ENCODE peak calls at places on chromosome 14, in eight cellular contexts. E, J, G, S, X, Y, P and K are unnamed samples.

GRCh38 chr14:32932921-32933622 is 5.6 kb upstream of the NPAS3 start:
- DNase-seq in E (no peak), J (no peak), G (no peak), S (no peak), X (no peak), Y (no peak), P (peak), K (no peak)

GRCh38 chr14:96264200-96264553 is 8.2 kb downstream of the BDKRB1 start:
- DNase-seq in E (no peak), J (no peak), G (no peak), S (no peak), X (no peak), Y (no peak), P (no peak), K (no peak)

GRCh38 chr14:68544150-68544892 is 248.5 kb downstream of the ZFP36L1 start:
- DNase-seq in E (peak), J (peak), G (peak), S (no peak), X (no peak), Y (peak), P (no peak), K (peak)

GRCh38 chr14:90572461-90573150 is 175.8 kb downstream of the CALM1 start:
- DNase-seq in E (no peak), J (no peak), G (no peak), S (no peak), X (no peak), Y (no peak), P (no peak), K (no peak)

GRCh38 chr14:58617619-58618018 is 20.1 kb upstream of the DACT1 start:
- DNase-seq in E (no peak), J (no peak), G (no peak), S (no peak), X (no peak), Y (no peak), P (no peak), K (no peak)

GRCh38 chr14:61671086-61671485 is 24.2 kb upstream of the HIF1A start:
- DNase-seq in E (no peak), J (peak), G (no peak), S (no peak), X (no peak), Y (no peak), P (no peak), K (no peak)

GRCh38 chr14:55025948-55026347 is 951 bp downstream of the WDHD1 start:
- DNase-seq in E (no peak), J (no peak), G (no peak), S (no peak), X (no peak), Y (no peak), P (no peak), K (no peak)

GRCh38 chr14:31945074-31945613 is 132.0 kb upstream of the ARHGAP5 start:
- DNase-seq in E (no peak), J (no peak), G (no peak), S (no peak), X (no peak), Y (no peak), P (no peak), K (no peak)

GRCh38 chr14:58141893-58142292 is 10.1 kb downstream of the ARMH4 start:
- DNase-seq in E (no peak), J (no peak), G (no peak), S (no peak), X (no peak), Y (no peak), P (no peak), K (no peak)

DNA sequence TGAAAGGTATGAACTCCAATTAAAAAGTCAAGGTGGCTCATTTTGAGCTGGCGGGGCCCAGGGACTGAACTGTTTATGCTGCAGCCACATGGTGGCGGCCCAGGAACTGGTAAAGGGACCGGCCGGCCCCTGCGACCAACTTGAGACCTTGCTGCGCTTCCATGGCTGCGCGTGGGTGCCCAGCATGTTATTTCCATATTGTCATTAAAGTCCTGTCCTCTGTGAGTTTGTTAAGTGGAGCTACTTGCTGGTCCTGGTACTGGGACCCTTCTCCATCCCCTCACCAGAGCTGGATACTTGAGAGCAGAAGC is 62.3 kb downstream of the BEGAIN start:
- DNase-seq in E (peak), J (no peak), G (peak), S (no peak), X (no peak), Y (no peak), P (peak), K (no peak)
- TF ChIP-seq CTCF in E (no peak), J (peak), G (no peak), S (peak), X (no peak), Y (peak), P (no peak), K (no peak)

GRCh38 chr14:103127861-103128598 is 4.8 kb downstream of the TNFAIP2 start:
- DNase-seq in E (peak), J (no peak), G (no peak), S (no peak), X (no peak), Y (no peak), P (no peak), K (no peak)
- H3K4me3 ChIP-seq in E (peak), J (no peak), G (peak), S (no peak), X (peak), Y (no peak), P (no peak), K (peak)

GRCh38 chr14:39488600-39488999 is 56.4 kb upstream of the FBXO33 start:
- DNase-seq in E (no peak), J (no peak), G (no peak), S (no peak), X (no peak), Y (no peak), P (no peak), K (no peak)
- TF ChIP-seq POLR2AphosphoS5 in E (no peak), J (no peak), G (no peak), S (no peak), X (no peak), Y (no peak), P (no peak), K (no peak)

GRCh38 chr14:79016828-79017505 is 846.8 kb downstream of the NRXN3 start:
- DNase-seq in E (no peak), J (peak), G (no peak), S (no peak), X (no peak), Y (no peak), P (no peak), K (no peak)

GRCh38 chr14:79009286-79009685 is 839.1 kb downstream of the NRXN3 start:
- DNase-seq in E (no peak), J (no peak), G (no peak), S (no peak), X (no peak), Y (no peak), P (no peak), K (no peak)

GRCh38 chr14:79011091-79011919 is 841.1 kb downstream of the NRXN3 start:
- DNase-seq in E (no peak), J (peak), G (no peak), S (no peak), X (peak), Y (peak), P (no peak), K (no peak)

GRCh38 chr14:79017561-79017960 is 847.4 kb downstream of the NRXN3 start:
- DNase-seq in E (no peak), J (no peak), G (no peak), S (no peak), X (no peak), Y (no peak), P (no peak), K (no peak)

GRCh38 chr14:79011920-79012204 is 841.7 kb downstream of the NRXN3 start:
- DNase-seq in E (no peak), J (no peak), G (no peak), S (no peak), X (no peak), Y (no peak), P (no peak), K (no peak)
- TF ChIP-seq CTCF in E (no peak), J (no peak), G (no peak), S (no peak), X (no peak), Y (no peak), P (no peak), K (no peak)

DNA sequence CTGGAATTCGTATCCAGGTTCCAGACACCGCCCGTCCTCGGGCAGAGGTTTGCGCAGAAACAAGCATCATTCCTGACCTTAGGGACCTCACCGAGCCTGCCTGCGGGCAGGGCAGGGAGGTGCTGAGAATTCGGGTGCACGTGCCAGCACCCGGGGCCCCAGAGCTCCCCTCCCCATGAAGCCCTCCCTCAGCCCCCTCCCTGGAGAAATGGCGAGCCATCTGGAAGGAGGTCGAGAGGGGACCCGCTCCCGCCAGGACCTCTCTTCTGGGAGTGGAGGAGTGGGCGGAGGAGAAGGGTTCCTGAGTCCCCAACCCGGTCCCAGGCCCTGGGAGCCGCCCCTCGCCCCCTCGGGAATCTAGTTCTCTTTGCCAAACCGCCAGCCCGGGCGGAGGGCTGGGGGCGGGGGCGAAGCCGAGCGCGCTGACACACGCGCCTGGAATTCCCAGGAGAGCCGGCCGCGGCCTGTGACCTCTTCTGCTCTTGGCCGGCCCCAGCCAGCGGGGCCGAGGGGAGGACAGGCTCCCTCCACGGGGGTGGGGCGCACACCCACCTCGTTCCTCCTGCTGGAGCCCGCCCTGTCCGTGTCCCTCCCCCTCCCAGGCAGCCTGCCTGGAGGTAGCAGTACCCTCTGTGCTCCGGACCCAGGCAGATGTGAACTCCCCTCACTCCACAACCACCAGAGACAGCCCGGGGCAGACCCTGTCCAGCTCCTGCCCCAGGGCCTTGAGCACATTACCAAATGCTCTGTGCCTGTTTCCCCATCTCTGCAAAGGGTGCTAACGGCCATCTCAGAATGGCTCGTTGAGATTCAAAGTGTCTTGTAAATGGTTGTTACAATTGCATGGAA is 23.0 kb upstream of the GPR132 start:
- DNase-seq in E (peak), J (no peak), G (peak), S (no peak), X (no peak), Y (no peak), P (peak), K (peak)
- H3K4me3 ChIP-seq in E (peak), J (peak), G (peak), S (peak), X (no peak), Y (peak), P (peak), K (peak)

GRCh38 chr14:75709207-75709812 is 48.3 kb downstream of the TTLL5 start:
- DNase-seq in E (peak), J (peak), G (peak), S (peak), X (peak), Y (peak), P (no peak), K (peak)

GRCh38 chr14:75711134-75711795 is 50.2 kb downstream of the TTLL5 start:
- DNase-seq in E (no peak), J (peak), G (peak), S (peak), X (peak), Y (peak), P (no peak), K (no peak)

GRCh38 chr14:75715926-75716780 is 55.1 kb downstream of the TTLL5 start:
- DNase-seq in E (no peak), J (no peak), G (no peak), S (no peak), X (peak), Y (no peak), P (no peak), K (no peak)

GRCh38 chr14:75714993-75715392 is 53.9 kb downstream of the TTLL5 start:
- DNase-seq in E (no peak), J (peak), G (no peak), S (no peak), X (no peak), Y (no peak), P (no peak), K (no peak)

GRCh38 chr14:75711796-75712211 is 50.8 kb downstream of the TTLL5 start:
- DNase-seq in E (no peak), J (peak), G (peak), S (peak), X (peak), Y (peak), P (no peak), K (peak)
- TF ChIP-seq POLR2AphosphoS5 in E (no peak), J (no peak), G (peak), S (no peak), X (peak), Y (peak), P (no peak), K (peak)